ENCODE peak calls at places on chromosomes 13 and 19, in ten cellular contexts. O is psoas muscle; Z is brain microvascular endothelial cell; M is H9; A is NB4; T is left lung; I is CD4-positive, alpha-beta T cell; L is esophagus squamous epithelium; R is Panc1; B is cardiac muscle cell. P is an unnamed sample.

GRCh38 chr19:13905634-13906524 is at the start of the genes BRME1 and CC2D1A:
- DNase-seq in O (peak), Z (peak), M (peak), A (peak), T (peak), I (peak), L (peak), R (peak), B (peak), P (peak)

GRCh38 chr19:48372904-48373303 is 8.7 kb downstream of the SYNGR4 start:
- DNase-seq in O (no peak), Z (no peak), M (no peak), A (peak), T (no peak), I (no peak), L (no peak), R (no peak), B (no peak), P (no peak)

GRCh38 chr13:40445557-40445990 is 220.9 kb downstream of the FOXO1 start:
- DNase-seq in O (peak), Z (peak), M (peak), A (peak), T (peak), I (no peak), L (peak), R (no peak), B (no peak), P (no peak)

GRCh38 chr13:22111961-22112360 is 441.1 kb downstream of the FGF9 start:
- DNase-seq in O (no peak), Z (no peak), M (no peak), A (no peak), T (no peak), I (no peak), L (no peak), R (no peak), B (no peak), P (no peak)

GRCh38 chr19:13151605-13152355 is 1.6 kb downstream of the IER2 start:
- DNase-seq in O (peak), Z (peak), M (peak), A (peak), T (peak), I (peak), L (peak), R (no peak), B (peak), P (peak)

GRCh38 chr19:43779147-43779819 is 1.5 kb downstream of the KCNN4 start:
- DNase-seq in O (peak), Z (no peak), M (no peak), A (peak), T (peak), I (no peak), L (no peak), R (no peak), B (no peak), P (no peak)

GRCh38 chr13:105139380-105140285 is 1395.8 kb downstream of the EFNB2 start:
- DNase-seq in O (peak), Z (peak), M (peak), A (peak), T (peak), I (peak), L (peak), R (no peak), B (peak), P (no peak)

GRCh38 chr13:50512602-50513527 is 330.6 kb downstream of the DLEU7 start:
- DNase-seq in O (peak), Z (peak), M (no peak), A (peak), T (peak), I (peak), L (peak), R (no peak), B (peak), P (peak)

GRCh38 chr19:33953023-33953422 is 156.4 kb downstream of the KCTD15 start:
- DNase-seq in O (no peak), Z (no peak), M (no peak), A (peak), T (no peak), I (no peak), L (no peak), R (no peak), B (peak), P (no peak)

GRCh38 chr19:2602391-2603181 is 99.9 kb downstream of the GNG7 start:
- DNase-seq in O (peak), Z (peak), M (peak), A (no peak), T (no peak), I (no peak), L (no peak), R (no peak), B (peak), P (no peak)

GRCh38 chr13:52127378-52127777 is 1.5 kb downstream of the NEK5 start:
- DNase-seq in O (no peak), Z (peak), M (no peak), A (no peak), T (no peak), I (no peak), L (no peak), R (no peak), B (no peak), P (no peak)

GRCh38 chr13:60398949-60399589 is 2.0 kb downstream of the TDRD3 start:
- DNase-seq in O (no peak), Z (no peak), M (no peak), A (peak), T (no peak), I (no peak), L (no peak), R (no peak), B (peak), P (no peak)

GRCh38 chr13:24050796-24051715 is 109.5 kb upstream of the SPATA13 start:
- DNase-seq in O (no peak), Z (no peak), M (no peak), A (no peak), T (no peak), I (no peak), L (no peak), R (no peak), B (no peak), P (no peak)

GRCh38 chr19:33397536-33398360 is 24.2 kb downstream of the CEBPG start:
- DNase-seq in O (peak), Z (no peak), M (peak), A (no peak), T (peak), I (no peak), L (no peak), R (no peak), B (no peak), P (peak)

DNA sequence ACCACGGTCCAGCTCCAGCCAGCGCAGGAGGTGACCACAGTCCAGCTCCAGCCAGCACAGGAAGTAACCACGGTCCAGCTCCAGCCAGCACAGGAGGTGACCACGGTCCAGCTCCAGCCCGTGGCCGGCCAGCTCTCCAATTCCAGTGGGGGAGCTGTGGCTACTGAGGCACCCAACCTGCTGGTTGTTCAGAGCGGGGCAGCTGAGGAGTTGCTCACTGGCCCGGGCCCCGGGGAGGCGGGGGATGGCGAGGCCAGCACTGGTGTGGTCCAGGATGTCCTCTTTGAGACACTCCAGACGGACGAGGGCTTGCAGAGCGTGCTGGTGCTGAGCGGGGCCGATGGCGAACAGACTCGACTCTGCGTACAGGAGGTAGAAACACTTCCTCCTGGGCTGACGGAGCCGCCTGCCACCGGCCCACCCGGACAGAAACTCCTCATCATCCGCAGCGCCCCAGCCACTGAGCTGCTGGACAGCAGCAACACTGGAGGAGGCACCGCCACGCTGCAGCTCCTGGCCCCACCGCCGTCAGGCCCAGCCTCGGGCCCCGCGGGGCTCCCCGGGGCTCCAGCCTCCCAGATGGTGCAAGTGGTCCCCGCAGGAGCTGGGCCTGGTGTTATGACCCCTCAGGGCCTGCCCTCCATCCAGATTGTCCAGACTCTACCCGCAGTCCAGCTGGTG is 1.2 kb upstream of the NAT14 start:
- DNase-seq in O (no peak), Z (no peak), M (no peak), A (no peak), T (no peak), I (no peak), L (no peak), R (no peak), B (no peak), P (no peak)
- TF ChIP-seq CTCF in O (no peak), Z (no peak), M (no peak), A (no peak), T (no peak), I (no peak), L (no peak), R (no peak), B (no peak), P (no peak)

DNA sequence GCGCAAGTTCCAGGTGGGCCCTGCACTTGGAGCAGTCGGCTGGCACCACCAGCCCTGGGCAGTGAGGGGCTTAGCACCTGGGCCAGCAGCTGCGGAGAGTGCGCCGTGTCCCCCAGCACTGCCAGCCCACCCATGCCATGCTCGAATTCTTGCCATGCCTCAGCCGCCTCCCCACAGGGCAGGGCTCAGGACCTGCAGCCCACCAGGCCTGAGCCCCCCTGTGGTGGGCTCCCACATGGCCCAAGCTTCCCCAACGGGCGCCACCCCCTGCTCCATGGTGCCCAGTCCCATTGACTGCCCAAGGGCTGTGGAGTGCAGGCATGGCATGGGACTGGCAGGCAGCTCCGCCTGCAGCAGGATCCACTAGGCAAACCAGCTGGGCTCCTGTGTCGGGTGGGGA is 9.4 kb upstream of the ZNF426 start:
- DNase-seq in O (no peak), Z (no peak), M (no peak), A (no peak), T (no peak), I (no peak), L (no peak), R (no peak), B (no peak), P (no peak)
- TF ChIP-seq CTCF in O (no peak), Z (no peak), M (no peak), A (no peak), T (no peak), I (no peak), L (no peak), R (no peak), B (no peak), P (no peak)

DNA sequence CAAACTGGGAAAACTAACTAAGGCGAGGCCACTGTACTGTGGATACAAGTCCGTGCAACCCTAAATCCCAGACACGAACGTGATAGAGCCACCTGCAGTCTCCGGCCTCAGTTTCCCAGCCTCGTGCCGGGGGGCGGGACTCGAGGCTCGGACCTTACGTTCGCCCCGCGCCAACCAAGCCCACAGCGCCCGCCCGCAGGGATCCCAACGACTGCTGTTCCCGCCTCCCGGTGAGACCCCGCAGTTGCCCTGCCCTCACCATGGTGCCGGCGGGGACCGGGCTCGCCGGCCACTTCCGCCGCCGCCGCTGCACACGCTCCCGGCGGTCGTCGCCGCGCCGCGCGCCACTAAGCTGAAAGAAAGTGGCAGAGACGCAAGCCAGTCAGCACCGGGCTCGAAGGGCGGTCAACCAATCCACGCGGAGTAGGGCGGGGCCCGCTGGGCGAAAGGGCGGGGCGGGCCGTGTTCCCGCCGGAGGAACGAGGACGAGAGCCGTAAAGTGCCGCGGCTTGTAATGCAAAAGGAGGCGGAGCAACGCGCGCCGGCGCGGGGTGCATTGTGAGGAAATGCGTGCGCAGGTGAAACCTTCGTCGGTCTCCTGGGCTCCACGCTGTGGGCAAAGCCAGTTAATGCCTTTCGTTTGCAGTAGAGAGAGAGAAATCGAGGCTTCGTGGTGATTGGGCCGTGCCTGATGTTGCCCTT is at the start of gene LSM4:
- DNase-seq in O (peak), Z (peak), M (peak), A (peak), T (peak), I (peak), L (peak), R (peak), B (peak), P (peak)
- TF ChIP-seq CTCF in O (peak), Z (peak), M (peak), A (peak), T (no peak), I (peak), L (no peak), R (no peak), B (no peak), P (peak)

GRCh38 chr19:17469092-17469370 is 1.3 kb upstream of the SLC27A1 start:
- DNase-seq in O (no peak), Z (no peak), M (no peak), A (no peak), T (no peak), I (peak), L (no peak), R (no peak), B (no peak), P (no peak)

GRCh38 chr19:17470204-17470841 is at the start of gene SLC27A1:
- DNase-seq in O (peak), Z (peak), M (peak), A (peak), T (peak), I (peak), L (peak), R (no peak), B (peak), P (peak)

GRCh38 chr19:17467471-17468301 is 2.6 kb upstream of the SLC27A1 start:
- DNase-seq in O (peak), Z (no peak), M (no peak), A (no peak), T (no peak), I (no peak), L (no peak), R (no peak), B (no peak), P (no peak)

GRCh38 chr19:17469371-17470203 is 737 bp upstream of the SLC27A1 start:
- DNase-seq in O (peak), Z (peak), M (peak), A (peak), T (peak), I (peak), L (peak), R (peak), B (peak), P (peak)

DNA sequence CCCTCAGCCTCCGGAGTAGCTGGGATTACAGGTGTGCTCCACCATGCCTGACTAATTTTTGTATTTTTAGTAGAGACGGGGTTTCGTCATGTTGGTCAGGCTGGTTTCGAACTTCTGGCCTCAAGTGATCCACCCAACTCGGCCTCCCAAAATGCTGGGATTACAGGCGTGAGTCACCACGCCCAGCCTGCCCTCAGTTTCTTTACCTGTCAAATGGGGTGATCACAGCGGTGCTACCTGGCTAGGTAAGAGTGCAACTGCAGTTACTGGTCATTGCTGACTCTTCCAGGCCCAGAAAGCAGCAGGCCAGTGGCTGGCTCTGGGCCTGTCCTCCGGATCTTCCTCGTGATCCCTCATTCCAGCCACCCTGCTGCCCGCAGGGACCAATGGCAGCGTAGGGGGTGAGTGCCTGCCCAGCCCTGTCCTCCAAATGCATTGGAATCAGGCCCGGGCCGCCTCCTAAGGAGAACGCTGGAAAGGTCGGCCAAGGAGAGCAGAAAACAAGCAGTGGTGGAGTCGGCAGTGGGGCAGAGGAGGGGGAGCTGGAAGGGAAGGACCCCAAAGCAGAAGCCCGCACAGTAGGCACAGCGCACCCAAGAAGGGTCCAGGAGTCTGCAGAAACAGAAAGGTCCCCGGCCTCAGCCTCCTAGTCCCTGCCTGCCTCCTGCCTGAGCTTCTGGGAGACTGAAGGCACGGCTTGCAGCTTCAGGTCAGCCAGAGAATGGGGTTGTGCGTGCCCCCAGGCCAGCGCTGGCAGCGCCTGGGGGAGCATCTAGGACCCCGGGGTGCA is 1.8 kb upstream of the SLC27A1 start:
- DNase-seq in O (peak), Z (no peak), M (no peak), A (no peak), T (peak), I (no peak), L (no peak), R (no peak), B (no peak), P (no peak)
- TF ChIP-seq CTCF in O (no peak), Z (no peak), M (no peak), A (no peak), T (no peak), I (no peak), L (no peak), R (no peak), B (no peak), P (no peak)